ENCODE peak calls at places on chromosomes 3 and 15, in four cellular contexts. One of them, this sample, is unnamed.

GRCh38 chr15:48144889-48145288 is 24.1 kb downstream of the SLC24A5 start:
- DNase-seq in OCI-LY7: no peak
- DNase-seq in astrocyte of the spinal cord: no peak
- DNase-seq in stomach: no peak
- DNase-seq in this sample: no peak

GRCh38 chr3:112001516-112001915 is 2.8 kb downstream of the TAGLN3 start:
- DNase-seq in OCI-LY7: no peak
- DNase-seq in astrocyte of the spinal cord: no peak
- DNase-seq in stomach: no peak
- DNase-seq in this sample: no peak

GRCh38 chr3:186456636-186457265 is 87.4 kb downstream of the CRYGS start:
- DNase-seq in OCI-LY7: no peak
- DNase-seq in astrocyte of the spinal cord: no peak
- DNase-seq in stomach: no peak
- DNase-seq in this sample: no peak

GRCh38 chr3:32184187-32184730 is 54.2 kb upstream of the CMTM8 start:
- DNase-seq in OCI-LY7: no peak
- DNase-seq in astrocyte of the spinal cord: no peak
- DNase-seq in stomach: no peak
- DNase-seq in this sample: no peak

GRCh38 chr3:5187920-5188418 is 462 bp downstream of the EDEM1 start:
- DNase-seq in OCI-LY7: no peak
- DNase-seq in astrocyte of the spinal cord: no peak
- DNase-seq in stomach: no peak
- DNase-seq in this sample: no peak

GRCh38 chr3:127639173-127640030 is 10.4 kb downstream of the PODXL2 start:
- DNase-seq in OCI-LY7: no peak
- DNase-seq in astrocyte of the spinal cord: no peak
- DNase-seq in stomach: no peak
- DNase-seq in this sample: no peak

GRCh38 chr3:65284971-65285370 is 597.2 kb upstream of the ADAMTS9 start:
- DNase-seq in OCI-LY7: no peak
- DNase-seq in astrocyte of the spinal cord: no peak
- DNase-seq in stomach: no peak
- DNase-seq in this sample: no peak

GRCh38 chr3:171654809-171655208 is 155.5 kb downstream of the PLD1 start:
- DNase-seq in OCI-LY7: no peak
- DNase-seq in astrocyte of the spinal cord: peak; percentile 67
- DNase-seq in stomach: no peak
- DNase-seq in this sample: peak; percentile 48

GRCh38 chr3:181712505-181713299 is 977 bp downstream of the SOX2 start:
- DNase-seq in OCI-LY7: peak; percentile 79
- DNase-seq in astrocyte of the spinal cord: peak; percentile 62
- DNase-seq in stomach: peak; percentile 39
- DNase-seq in this sample: no peak

GRCh38 chr3:46440531-46441294 is 24.0 kb downstream of the LTF start:
- DNase-seq in OCI-LY7: no peak
- DNase-seq in astrocyte of the spinal cord: no peak
- DNase-seq in stomach: no peak
- DNase-seq in this sample: no peak

GRCh38 chr15:78308422-78309021 is 9.1 kb upstream of the SKIC8 start:
- DNase-seq in OCI-LY7: peak; percentile 74
- DNase-seq in astrocyte of the spinal cord: peak; percentile 63
- DNase-seq in stomach: peak; percentile 79
- DNase-seq in this sample: no peak

GRCh38 chr3:15064835-15065549 is at the start of gene MRPS25:
- DNase-seq in OCI-LY7: peak; percentile 93
- DNase-seq in astrocyte of the spinal cord: peak; percentile 95
- DNase-seq in stomach: peak; percentile 92
- DNase-seq in this sample: peak; percentile 75

GRCh38 chr3:16199769-16200168 is 25.3 kb downstream of the GALNT15 start:
- DNase-seq in OCI-LY7: peak; percentile 33
- DNase-seq in astrocyte of the spinal cord: no peak
- DNase-seq in stomach: no peak
- DNase-seq in this sample: no peak

GRCh38 chr3:30231277-30232141 is 374.9 kb upstream of the TGFBR2 start:
- DNase-seq in OCI-LY7: no peak
- DNase-seq in astrocyte of the spinal cord: peak; percentile 41
- DNase-seq in stomach: no peak
- DNase-seq in this sample: peak; percentile 70

GRCh38 chr3:51828297-51828696 is 33.1 kb upstream of the IQCF2 start:
- DNase-seq in OCI-LY7: no peak
- DNase-seq in astrocyte of the spinal cord: no peak
- DNase-seq in stomach: no peak
- DNase-seq in this sample: no peak

GRCh38 chr3:155195558-155195957 is 97.9 kb downstream of the STRIT1 start:
- DNase-seq in OCI-LY7: no peak
- DNase-seq in astrocyte of the spinal cord: no peak
- DNase-seq in stomach: no peak
- DNase-seq in this sample: no peak

GRCh38 chr3:61247191-61247590 is 4.1 kb downstream of the FHIT start:
- DNase-seq in OCI-LY7: no peak
- DNase-seq in astrocyte of the spinal cord: no peak
- DNase-seq in stomach: no peak
- DNase-seq in this sample: no peak

GRCh38 chr15:81152799-81153198 is 18.7 kb downstream of the CFAP161 start:
- DNase-seq in OCI-LY7: no peak
- DNase-seq in astrocyte of the spinal cord: no peak
- DNase-seq in stomach: no peak
- DNase-seq in this sample: no peak

GRCh38 chr3:127307918-127308317 is 20.1 kb upstream of the PRR20G start:
- DNase-seq in OCI-LY7: no peak
- DNase-seq in astrocyte of the spinal cord: no peak
- DNase-seq in stomach: no peak
- DNase-seq in this sample: no peak

GRCh38 chr15:96054606-96055005 is 275.9 kb upstream of the NR2F2 start:
- DNase-seq in OCI-LY7: no peak
- DNase-seq in astrocyte of the spinal cord: no peak
- DNase-seq in stomach: no peak
- DNase-seq in this sample: no peak

GRCh38 chr15:96052572-96053038 is 277.9 kb upstream of the NR2F2 start:
- DNase-seq in OCI-LY7: no peak
- DNase-seq in astrocyte of the spinal cord: no peak
- DNase-seq in stomach: no peak
- DNase-seq in this sample: no peak

GRCh38 chr15:96053039-96054021 is 277.2 kb upstream of the NR2F2 start:
- DNase-seq in OCI-LY7: no peak
- DNase-seq in astrocyte of the spinal cord: peak; percentile 34
- DNase-seq in stomach: peak; percentile 75
- DNase-seq in this sample: no peak

GRCh38 chr15:96052154-96052553 is 278.3 kb upstream of the NR2F2 start:
- DNase-seq in OCI-LY7: no peak
- DNase-seq in astrocyte of the spinal cord: no peak
- DNase-seq in stomach: peak; percentile 38
- DNase-seq in this sample: no peak

DNA sequence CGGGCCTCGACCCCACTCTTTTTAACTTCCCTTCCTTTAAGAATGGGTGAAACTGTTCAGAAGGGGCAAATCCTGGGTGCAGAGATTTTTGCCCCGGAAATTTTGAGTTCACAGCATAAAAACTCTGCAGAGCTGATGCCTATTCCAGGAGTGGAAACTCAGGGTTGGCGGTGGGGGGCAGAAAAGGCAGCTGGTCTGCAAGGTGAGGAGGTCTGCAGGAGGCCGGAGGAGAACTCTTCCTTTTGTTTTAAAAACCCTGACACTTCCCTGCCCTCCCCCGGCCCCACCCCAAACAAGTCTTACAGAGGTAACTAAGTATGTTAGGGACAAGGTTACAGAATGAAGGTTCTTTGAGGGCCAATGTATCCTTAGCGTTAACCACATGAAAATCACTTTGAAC is 276.5 kb upstream of the NR2F2 start:
- DNase-seq in OCI-LY7: no peak
- DNase-seq in astrocyte of the spinal cord: no peak
- DNase-seq in stomach: no peak
- DNase-seq in this sample: no peak
- H3K4me3 ChIP-seq in OCI-LY7: no peak overlapping the region
- H3K4me3 ChIP-seq in astrocyte of the spinal cord: no peak overlapping the region
- H3K4me3 ChIP-seq in stomach: no peak overlapping the region
- H3K4me3 ChIP-seq in this sample: no peak overlapping the region

GRCh38 chr3:150330872-150331271 is 77.2 kb upstream of the TSC22D2 start:
- DNase-seq in OCI-LY7: no peak
- DNase-seq in astrocyte of the spinal cord: no peak
- DNase-seq in stomach: no peak
- DNase-seq in this sample: no peak
- H3K4me3 ChIP-seq in OCI-LY7: no peak overlapping the region
- H3K4me3 ChIP-seq in astrocyte of the spinal cord: no peak overlapping the region
- H3K4me3 ChIP-seq in stomach: no peak overlapping the region
- H3K4me3 ChIP-seq in this sample: no peak overlapping the region

GRCh38 chr15:43824302-43825246 is at the start of gene MFAP1:
- DNase-seq in OCI-LY7: peak; percentile 99
- DNase-seq in astrocyte of the spinal cord: peak; percentile 97
- DNase-seq in stomach: peak; percentile 95
- DNase-seq in this sample: peak; percentile 87
- H3K4me3 ChIP-seq in OCI-LY7: peak within 1 kb of the TSS; percentile 94
- H3K4me3 ChIP-seq in astrocyte of the spinal cord: peak within 1 kb of the TSS; percentile 77
- H3K4me3 ChIP-seq in stomach: peak within 1 kb of the TSS; percentile 72
- H3K4me3 ChIP-seq in this sample: peak within 1 kb of the TSS; percentile 97

DNA sequence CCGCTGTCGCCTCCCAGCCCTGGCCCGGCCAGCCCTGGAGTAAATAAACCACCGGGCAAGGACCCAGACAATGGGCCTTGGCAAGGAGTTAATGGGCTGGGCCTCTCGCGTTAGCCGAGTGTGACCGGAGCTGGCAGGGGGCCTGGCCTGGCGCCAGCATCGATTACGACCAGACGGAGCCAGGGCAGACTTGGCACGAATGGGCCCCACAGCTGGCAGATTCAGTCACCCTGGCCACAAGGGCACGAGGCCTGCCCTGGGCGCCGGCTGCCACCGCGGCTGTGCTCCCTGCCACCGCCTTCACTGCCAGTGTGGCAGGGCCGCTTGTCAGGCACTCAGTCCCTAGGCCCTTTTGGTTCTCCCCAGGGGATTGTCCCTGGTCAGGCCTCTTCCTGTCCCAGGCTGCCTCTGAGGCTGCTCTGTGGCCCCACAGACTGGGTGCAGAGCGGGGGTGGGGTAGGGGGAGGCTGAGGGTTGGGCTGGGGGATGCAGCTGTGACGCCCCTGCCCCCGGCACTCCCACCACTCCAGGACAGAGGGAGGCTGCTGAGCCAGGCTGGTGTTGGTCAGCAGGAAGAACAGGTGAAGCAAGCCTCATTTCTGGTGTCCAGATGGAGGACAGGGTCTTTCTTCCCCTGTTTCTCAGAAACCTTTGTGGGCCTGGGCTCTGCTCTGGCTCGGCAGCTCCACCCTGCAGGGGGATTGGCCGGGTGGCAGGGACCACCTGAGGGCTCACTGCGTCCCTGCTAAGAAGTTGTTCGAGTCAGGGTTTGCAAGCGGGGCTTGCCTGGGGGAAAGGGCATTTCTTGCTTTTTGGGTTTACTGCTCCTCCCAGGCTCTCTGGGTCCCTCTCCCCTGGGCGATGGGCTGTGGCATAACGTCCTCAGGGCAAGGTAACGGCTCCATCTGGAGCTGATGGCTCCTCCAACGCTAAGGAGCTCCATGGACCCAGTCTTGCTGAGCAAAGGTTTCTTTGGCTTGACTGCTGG is 30.5 kb upstream of the SRP14 start:
- DNase-seq in OCI-LY7: peak; percentile 73
- DNase-seq in astrocyte of the spinal cord: peak; percentile 81
- DNase-seq in stomach: peak; percentile 99
- DNase-seq in this sample: no peak
- H3K4me3 ChIP-seq in OCI-LY7: peak overlapping the region; percentile 38
- H3K4me3 ChIP-seq in astrocyte of the spinal cord: no peak overlapping the region
- H3K4me3 ChIP-seq in stomach: no peak overlapping the region
- H3K4me3 ChIP-seq in this sample: no peak overlapping the region